ENCODE peak calls at places on chromosomes 5 and 9, in eight cellular contexts. One of them, this sample, is unnamed.

GRCh38 chr9:136955202-136955942 is 3.3 kb downstream of the LCN12 start:
- DNase-seq in lower leg skin: no peak
- DNase-seq in NCI-H1694: no peak
- DNase-seq in T-cell: no peak
- DNase-seq in T-helper 17 cell: no peak
- DNase-seq in H9: no peak
- DNase-seq in GM23248: no peak
- DNase-seq in neural crest cell: no peak
- DNase-seq in this sample: no peak

GRCh38 chr9:100322954-100323536 is 29.7 kb downstream of the TEX10 start:
- DNase-seq in lower leg skin: no peak
- DNase-seq in NCI-H1694: peak; percentile 15
- DNase-seq in T-cell: peak; percentile 10
- DNase-seq in T-helper 17 cell: no peak
- DNase-seq in H9: no peak
- DNase-seq in GM23248: peak; percentile 58
- DNase-seq in neural crest cell: peak; percentile 44
- DNase-seq in this sample: no peak

GRCh38 chr5:30749971-30750370 is 443.5 kb upstream of the CDH6 start:
- DNase-seq in lower leg skin: no peak
- DNase-seq in NCI-H1694: no peak
- DNase-seq in T-cell: no peak
- DNase-seq in T-helper 17 cell: no peak
- DNase-seq in H9: no peak
- DNase-seq in GM23248: peak; percentile 23
- DNase-seq in neural crest cell: no peak
- DNase-seq in this sample: no peak

GRCh38 chr5:5885782-5886181 is 463.3 kb downstream of the ICE1 start:
- DNase-seq in lower leg skin: no peak
- DNase-seq in NCI-H1694: no peak
- DNase-seq in T-cell: no peak
- DNase-seq in T-helper 17 cell: no peak
- DNase-seq in H9: no peak
- DNase-seq in GM23248: no peak
- DNase-seq in neural crest cell: no peak
- DNase-seq in this sample: no peak

GRCh38 chr5:65926276-65926761 is at the start of gene ERBIN:
- DNase-seq in lower leg skin: peak; percentile 97
- DNase-seq in NCI-H1694: no peak
- DNase-seq in T-cell: peak; percentile 68
- DNase-seq in T-helper 17 cell: peak; percentile 64
- DNase-seq in H9: peak; percentile 52
- DNase-seq in GM23248: peak; percentile 87
- DNase-seq in neural crest cell: peak; percentile 54
- DNase-seq in this sample: peak; percentile 42

GRCh38 chr5:169695919-169696490 is 58.9 kb downstream of the DOCK2 start:
- DNase-seq in lower leg skin: no peak
- DNase-seq in NCI-H1694: no peak
- DNase-seq in T-cell: no peak
- DNase-seq in T-helper 17 cell: no peak
- DNase-seq in H9: no peak
- DNase-seq in GM23248: peak; percentile 99
- DNase-seq in neural crest cell: no peak
- DNase-seq in this sample: no peak

GRCh38 chr5:131926168-131926567 is 19.3 kb downstream of the MEIKIN start:
- DNase-seq in lower leg skin: no peak
- DNase-seq in NCI-H1694: no peak
- DNase-seq in T-cell: no peak
- DNase-seq in T-helper 17 cell: no peak
- DNase-seq in H9: no peak
- DNase-seq in GM23248: no peak
- DNase-seq in neural crest cell: no peak
- DNase-seq in this sample: no peak

GRCh38 chr9:105006514-105006913 is 78.6 kb upstream of the ABCA1 start:
- DNase-seq in lower leg skin: no peak
- DNase-seq in NCI-H1694: no peak
- DNase-seq in T-cell: no peak
- DNase-seq in T-helper 17 cell: no peak
- DNase-seq in H9: no peak
- DNase-seq in GM23248: no peak
- DNase-seq in neural crest cell: no peak
- DNase-seq in this sample: no peak

GRCh38 chr5:82092-82491 is 9.9 kb upstream of the PLEKHG4B start:
- DNase-seq in lower leg skin: peak; percentile 65
- DNase-seq in NCI-H1694: no peak
- DNase-seq in T-cell: no peak
- DNase-seq in T-helper 17 cell: no peak
- DNase-seq in H9: peak; percentile 85
- DNase-seq in GM23248: no peak
- DNase-seq in neural crest cell: no peak
- DNase-seq in this sample: no peak

GRCh38 chr9:82022121-82022520 is 33.5 kb downstream of the SPATA31D1 start:
- DNase-seq in lower leg skin: no peak
- DNase-seq in NCI-H1694: no peak
- DNase-seq in T-cell: no peak
- DNase-seq in T-helper 17 cell: no peak
- DNase-seq in H9: no peak
- DNase-seq in GM23248: peak; percentile 18
- DNase-seq in neural crest cell: no peak
- DNase-seq in this sample: no peak

GRCh38 chr5:23428705-23429104 is 78.7 kb upstream of the PRDM9 start:
- DNase-seq in lower leg skin: no peak
- DNase-seq in NCI-H1694: no peak
- DNase-seq in T-cell: no peak
- DNase-seq in T-helper 17 cell: no peak
- DNase-seq in H9: no peak
- DNase-seq in GM23248: no peak
- DNase-seq in neural crest cell: no peak
- DNase-seq in this sample: no peak

GRCh38 chr5:8683528-8683927 is 814.6 kb downstream of the MTRR start:
- DNase-seq in lower leg skin: no peak
- DNase-seq in NCI-H1694: peak; percentile 72
- DNase-seq in T-cell: no peak
- DNase-seq in T-helper 17 cell: no peak
- DNase-seq in H9: no peak
- DNase-seq in GM23248: no peak
- DNase-seq in neural crest cell: no peak
- DNase-seq in this sample: no peak

GRCh38 chr5:61680247-61680646 is 348.2 kb downstream of the ZSWIM6 start:
- DNase-seq in lower leg skin: no peak
- DNase-seq in NCI-H1694: no peak
- DNase-seq in T-cell: no peak
- DNase-seq in T-helper 17 cell: no peak
- DNase-seq in H9: no peak
- DNase-seq in GM23248: no peak
- DNase-seq in neural crest cell: no peak
- DNase-seq in this sample: no peak

This sample was measured in ascending aorta.